ENCODE peak calls at places on chromosomes 2 and 18, in eight cellular contexts. M is HL-60, I is stomach, W is endothelial cell of umbilical vein, B is GM23338, T is prostate gland, E is H1, Y is K562. K is an unnamed sample.

GRCh38 chr18:42105382-42105781 is 150.3 kb downstream of the PIK3C3 start:
- DNase-seq in M (no peak), I (no peak), W (no peak), B (no peak), T (no peak), E (no peak), Y (no peak), K (no peak)

GRCh38 chr2:26399781-26400376 is 1.8 kb upstream of the DRC1 start:
- DNase-seq in M (peak), I (no peak), W (no peak), B (no peak), T (no peak), E (no peak), Y (no peak), K (no peak)

GRCh38 chr2:174708713-174709112 is 55.6 kb downstream of the CHRNA1 start:
- DNase-seq in M (no peak), I (no peak), W (no peak), B (no peak), T (no peak), E (no peak), Y (no peak), K (no peak)

GRCh38 chr18:55982992-55983391 is 395.0 kb upstream of the TCF4 start:
- DNase-seq in M (no peak), I (no peak), W (peak), B (peak), T (no peak), E (no peak), Y (peak), K (no peak)

GRCh38 chr2:108575132-108575966 is 41.1 kb downstream of the LIMS1 start:
- DNase-seq in M (no peak), I (no peak), W (no peak), B (peak), T (no peak), E (no peak), Y (no peak), K (no peak)

GRCh38 chr2:238032755-238033337 is 28.0 kb upstream of the SCLY start:
- DNase-seq in M (no peak), I (no peak), W (no peak), B (no peak), T (no peak), E (no peak), Y (no peak), K (no peak)

GRCh38 chr2:35099345-35099744 is 1256.2 kb upstream of the CRIM1 start:
- DNase-seq in M (no peak), I (no peak), W (no peak), B (peak), T (no peak), E (no peak), Y (no peak), K (no peak)

GRCh38 chr2:80852808-80853139 is 548.2 kb upstream of the LRRTM1 start:
- DNase-seq in M (no peak), I (no peak), W (no peak), B (peak), T (no peak), E (peak), Y (no peak), K (no peak)

GRCh38 chr2:160269803-160270570 is 69.9 kb upstream of the ITGB6 start:
- DNase-seq in M (peak), I (peak), W (peak), B (peak), T (peak), E (peak), Y (peak), K (peak)

GRCh38 chr2:219474285-219475060 is 24.2 kb upstream of the GMPPA start:
- DNase-seq in M (no peak), I (no peak), W (no peak), B (no peak), T (no peak), E (no peak), Y (no peak), K (no peak)

GRCh38 chr2:149149007-149149297 is 110.5 kb downstream of the LYPD6B start:
- DNase-seq in M (no peak), I (no peak), W (no peak), B (no peak), T (no peak), E (no peak), Y (no peak), K (no peak)

GRCh38 chr2:222950886-222951285 is 90.0 kb downstream of the ACSL3 start:
- DNase-seq in M (no peak), I (no peak), W (peak), B (no peak), T (no peak), E (no peak), Y (no peak), K (no peak)

GRCh38 chr18:22045221-22045918 is 124.0 kb upstream of the GATA6 start:
- DNase-seq in M (no peak), I (peak), W (no peak), B (no peak), T (no peak), E (no peak), Y (no peak), K (peak)

GRCh38 chr2:45265336-45265735 is 256.1 kb upstream of the SIX2 start:
- DNase-seq in M (no peak), I (no peak), W (no peak), B (no peak), T (no peak), E (no peak), Y (no peak), K (no peak)

GRCh38 chr18:31509571-31509970 is 11.6 kb downstream of the DSG2 start:
- DNase-seq in M (no peak), I (no peak), W (no peak), B (no peak), T (no peak), E (no peak), Y (no peak), K (no peak)

GRCh38 chr2:68098398-68098797 is 35.6 kb upstream of the C1D start:
- DNase-seq in M (no peak), I (no peak), W (no peak), B (no peak), T (no peak), E (no peak), Y (no peak), K (no peak)

GRCh38 chr2:128734521-128735295 is 416.0 kb upstream of the HS6ST1 start:
- DNase-seq in M (peak), I (no peak), W (peak), B (peak), T (no peak), E (peak), Y (no peak), K (no peak)

GRCh38 chr2:72183466-72183865 is 35.8 kb upstream of the CYP26B1 start:
- DNase-seq in M (no peak), I (no peak), W (no peak), B (no peak), T (no peak), E (no peak), Y (no peak), K (no peak)

GRCh38 chr18:40904295-40904694 is 1050.7 kb upstream of the PIK3C3 start:
- DNase-seq in M (no peak), I (no peak), W (no peak), B (no peak), T (no peak), E (no peak), Y (no peak), K (no peak)

GRCh38 chr2:217943379-217944321 is 59.1 kb downstream of the TNS1 start:
- DNase-seq in M (no peak), I (peak), W (peak), B (peak), T (peak), E (peak), Y (peak), K (peak)

GRCh38 chr18:63363951-63364350 is 3.1 kb downstream of the KDSR start:
- DNase-seq in M (no peak), I (no peak), W (no peak), B (no peak), T (no peak), E (no peak), Y (no peak), K (no peak)

GRCh38 chr2:66714651-66715050 is 279.7 kb downstream of the MEIS1 start:
- DNase-seq in M (no peak), I (no peak), W (no peak), B (no peak), T (no peak), E (no peak), Y (no peak), K (no peak)

GRCh38 chr2:65061910-65062339 is 5.7 kb downstream of the CEP68 start:
- DNase-seq in M (no peak), I (peak), W (no peak), B (no peak), T (peak), E (no peak), Y (no peak), K (no peak)

GRCh38 chr2:239278941-239279365 is 121.9 kb downstream of the HDAC4 start:
- DNase-seq in M (no peak), I (no peak), W (no peak), B (no peak), T (no peak), E (no peak), Y (no peak), K (no peak)

GRCh38 chr2:238095143-238095542 is 5.0 kb upstream of the ESPNL start:
- DNase-seq in M (no peak), I (no peak), W (no peak), B (no peak), T (no peak), E (no peak), Y (no peak), K (no peak)

GRCh38 chr2:214410128-214410775 is 602 bp upstream of the VWC2L start:
- DNase-seq in M (no peak), I (no peak), W (no peak), B (peak), T (no peak), E (no peak), Y (no peak), K (no peak)

GRCh38 chr2:215436705-215437570 is 1.1 kb upstream of the FN1 start:
- DNase-seq in M (no peak), I (peak), W (peak), B (peak), T (peak), E (no peak), Y (no peak), K (no peak)

GRCh38 chr2:63658176-63658968 is 69.6 kb downstream of the MDH1 start:
- DNase-seq in M (no peak), I (no peak), W (peak), B (no peak), T (no peak), E (no peak), Y (no peak), K (no peak)

DNA sequence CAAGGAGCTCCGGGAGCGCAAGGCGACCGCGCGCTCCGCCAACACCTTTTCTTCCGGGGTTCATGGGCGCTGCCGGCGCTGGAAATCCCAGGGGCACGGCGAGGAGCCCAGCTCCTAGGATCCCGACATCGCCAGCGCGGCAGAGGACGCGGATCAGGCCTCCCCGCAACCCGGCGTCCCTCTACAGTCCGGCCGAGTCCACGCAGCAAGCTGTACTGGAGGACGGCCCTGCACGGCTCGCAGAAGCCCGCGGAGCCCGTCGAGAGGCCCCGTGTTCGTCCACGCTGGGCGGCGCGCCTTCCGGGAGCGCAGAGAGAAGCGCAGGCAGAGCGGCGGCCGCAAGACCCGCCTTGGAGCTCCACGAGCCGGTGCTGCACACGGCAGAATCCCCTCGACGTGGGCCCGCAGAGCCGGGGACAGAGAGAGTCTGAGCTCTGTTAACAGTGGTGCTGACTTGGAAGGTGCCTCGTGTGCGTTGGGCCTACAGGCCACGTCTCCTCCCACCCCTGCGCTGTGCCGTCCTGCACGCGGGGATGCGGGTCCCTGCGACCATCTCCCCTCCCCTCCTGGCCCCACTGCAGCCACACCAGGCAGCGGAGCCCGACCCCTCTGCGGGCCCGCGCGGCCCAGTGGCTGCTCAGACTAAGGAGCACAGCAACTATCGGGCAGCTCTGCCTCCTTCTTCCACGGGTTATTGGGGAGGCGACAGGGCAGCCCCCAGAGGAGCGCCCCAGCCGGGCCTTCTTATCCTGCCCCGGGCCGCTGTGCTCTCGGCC is 28.1 kb upstream of the PTPN2 start:
- DNase-seq in M (no peak), I (no peak), W (no peak), B (peak), T (no peak), E (peak), Y (no peak), K (no peak)
- H3K4me3 ChIP-seq in M (no peak), I (peak), W (no peak), B (peak), T (no peak), E (peak), Y (no peak), K (no peak)

DNA sequence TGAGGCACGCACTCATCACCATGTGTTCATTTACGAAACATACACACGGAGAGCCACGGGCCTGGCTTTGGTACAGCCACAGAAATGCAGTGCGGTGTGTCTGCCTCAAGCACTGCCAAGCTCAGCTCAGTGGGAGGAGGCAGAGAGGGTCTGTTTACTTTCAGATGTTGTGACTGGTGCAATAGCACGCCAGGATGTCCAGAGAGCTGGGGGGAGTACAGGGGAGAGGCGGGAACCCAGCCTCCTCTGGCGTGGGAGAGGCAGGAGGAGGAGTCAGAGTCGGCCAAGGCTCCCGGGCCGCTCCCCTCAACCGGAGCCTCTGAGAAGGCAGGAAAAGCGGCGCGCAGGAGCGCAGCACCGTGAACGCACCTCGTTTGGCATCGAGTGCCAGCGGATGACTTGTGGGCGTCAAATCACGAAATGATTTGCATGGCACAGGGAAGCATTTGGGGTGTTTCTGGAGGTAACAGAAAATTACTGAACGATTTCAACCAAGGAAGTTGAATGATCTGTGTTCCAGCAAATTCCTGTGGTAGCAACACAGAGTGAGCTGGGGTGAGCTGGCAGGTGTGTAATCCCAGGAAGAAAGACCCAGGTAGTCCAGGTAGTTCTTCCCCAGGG is 143.0 kb downstream of the ZNF516 start:
- DNase-seq in M (no peak), I (no peak), W (no peak), B (peak), T (peak), E (no peak), Y (no peak), K (peak)
- TF ChIP-seq POLR2AphosphoS5 in M (no peak), I (peak), W (no peak), B (no peak), T (peak), E (no peak), Y (no peak), K (peak)

DNA sequence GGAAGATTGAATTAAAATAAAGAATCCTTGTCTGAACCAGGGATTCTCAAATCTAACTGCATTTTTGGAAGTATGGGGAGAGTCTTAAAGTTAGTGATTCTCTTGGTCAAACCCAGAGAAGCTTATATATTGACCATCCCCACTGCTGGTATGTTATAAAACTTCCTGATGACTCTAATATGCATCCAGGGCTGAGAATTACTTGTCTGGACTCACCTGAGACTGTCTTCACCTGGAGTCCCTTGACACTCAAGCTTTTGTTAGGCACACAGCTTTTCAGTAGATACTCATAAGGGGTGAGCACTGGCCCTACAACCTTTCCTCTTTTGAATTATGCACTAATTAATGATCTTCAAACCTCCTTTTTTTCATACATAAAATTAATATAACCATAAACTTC is 149.6 kb upstream of the GULP1 start:
- DNase-seq in M (no peak), I (no peak), W (peak), B (no peak), T (no peak), E (no peak), Y (no peak), K (no peak)
- H3K4me3 ChIP-seq in M (no peak), I (no peak), W (no peak), B (no peak), T (no peak), E (no peak), Y (no peak), K (no peak)

DNA sequence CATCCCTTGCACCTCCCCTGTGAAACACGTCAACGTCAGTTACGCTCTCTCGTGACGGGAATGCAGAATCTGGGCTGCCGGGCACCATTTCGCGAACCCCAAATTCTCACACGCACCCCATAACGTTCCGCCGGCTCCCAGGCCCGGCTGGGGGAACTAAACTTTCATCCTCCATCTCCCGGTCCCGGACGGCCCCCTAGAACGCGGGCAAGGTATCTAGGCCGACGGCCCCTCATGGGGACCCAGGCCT is 530 bp downstream of the DNAJC27 start:
- DNase-seq in M (peak), I (peak), W (no peak), B (no peak), T (peak), E (no peak), Y (no peak), K (no peak)
- TF ChIP-seq POLR2AphosphoS5 in M (no peak), I (no peak), W (no peak), B (no peak), T (no peak), E (no peak), Y (no peak), K (no peak)

DNA sequence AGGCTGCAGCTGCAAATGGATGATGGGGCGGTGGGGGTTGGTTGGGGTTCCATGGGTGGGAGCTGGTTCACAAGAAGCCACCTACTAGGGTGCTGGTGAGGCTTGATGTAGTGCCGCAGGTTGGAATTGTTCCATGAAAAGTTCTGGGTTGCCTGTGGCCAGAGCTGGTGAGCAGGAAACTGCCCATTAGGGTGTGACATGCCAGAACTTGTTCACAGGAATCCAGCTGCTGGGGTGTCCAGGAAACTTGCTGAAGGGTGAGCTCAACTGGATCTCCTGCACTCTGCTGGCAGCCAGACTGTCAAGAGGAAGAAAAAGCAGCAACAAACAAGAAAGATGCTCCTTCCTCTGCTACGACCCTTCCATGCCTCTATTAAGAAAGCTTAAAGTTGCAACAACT is 48.8 kb downstream of the MAP3K20 start:
- DNase-seq in M (no peak), I (no peak), W (no peak), B (no peak), T (peak), E (no peak), Y (no peak), K (no peak)
- H3K4me3 ChIP-seq in M (no peak), I (no peak), W (no peak), B (no peak), T (no peak), E (no peak), Y (no peak), K (no peak)